ENCODE peak calls at places on chromosomes 12 and 14, in seven cellular contexts. M, T, R, G, X, E and C are unnamed samples.

GRCh38 chr12:2797721-2798418 is 3.1 kb downstream of the FKBP4 start:
- DNase-seq in M (no peak), T (peak), R (peak), G (no peak), X (no peak), E (peak), C (no peak)

GRCh38 chr12:93536111-93536765 is 36.2 kb upstream of the SOCS2 start:
- DNase-seq in M (no peak), T (no peak), R (no peak), G (no peak), X (no peak), E (no peak), C (no peak)

GRCh38 chr12:64650762-64651161 is 40.5 kb downstream of the RASSF3 start:
- DNase-seq in M (no peak), T (no peak), R (no peak), G (no peak), X (peak), E (no peak), C (no peak)

GRCh38 chr12:48995061-48995879 is 3.9 kb downstream of the DDN start:
- DNase-seq in M (peak), T (peak), R (peak), G (peak), X (peak), E (peak), C (peak)

GRCh38 chr14:101102875-101103274 is 199.4 kb upstream of the RTL1 start:
- DNase-seq in M (no peak), T (no peak), R (no peak), G (peak), X (no peak), E (no peak), C (peak)

GRCh38 chr12:92469837-92470236 is 233.0 kb upstream of the PLEKHG7 start:
- DNase-seq in M (peak), T (peak), R (peak), G (no peak), X (no peak), E (peak), C (no peak)

GRCh38 chr12:70686299-70686698 is 49.1 kb upstream of the PTPRB start:
- DNase-seq in M (no peak), T (no peak), R (no peak), G (no peak), X (no peak), E (no peak), C (no peak)

GRCh38 chr12:46998811-46999368 is 80.5 kb upstream of the PCED1B start:
- DNase-seq in M (no peak), T (peak), R (peak), G (no peak), X (no peak), E (no peak), C (no peak)

GRCh38 chr12:45598761-45599160 is 130.7 kb upstream of the ARID2 start:
- DNase-seq in M (no peak), T (no peak), R (no peak), G (no peak), X (no peak), E (no peak), C (no peak)

GRCh38 chr12:6104027-6104426 is 20.4 kb downstream of the VWF start:
- DNase-seq in M (no peak), T (peak), R (no peak), G (no peak), X (no peak), E (no peak), C (no peak)

GRCh38 chr12:131264625-131265024 is 310.9 kb downstream of the ADGRD1 start:
- DNase-seq in M (no peak), T (no peak), R (no peak), G (no peak), X (no peak), E (no peak), C (no peak)

GRCh38 chr12:132284071-132284492 is 45.3 kb downstream of the GALNT9 start:
- DNase-seq in M (no peak), T (peak), R (peak), G (no peak), X (peak), E (no peak), C (no peak)

GRCh38 chr14:77241955-77242354 is 29.1 kb downstream of the NGB start:
- DNase-seq in M (no peak), T (peak), R (peak), G (no peak), X (no peak), E (no peak), C (no peak)

GRCh38 chr12:56271031-56271430 is 4.3 kb downstream of the COQ10A start:
- DNase-seq in M (peak), T (peak), R (peak), G (no peak), X (no peak), E (no peak), C (peak)